ENCODE peak calls at places on chromosomes 11 and 22, in nine cellular contexts. E is heart right ventricle, J is lower lobe of right lung, G is adrenal gland, S is HCT116, L is astrocyte of the spinal cord, H is upper lobe of right lung, N is foreskin keratinocyte, C is cardiac muscle cell. D is an unnamed sample.
A peak's percentile ranks its signal among the peaks of the same experiment; 100 is the strongest.

GRCh38 chr11:81700061-81700460 is 1033.6 kb downstream of the FAM181B start:
- DNase-seq in E (no peak), J (no peak), G (no peak), S (no peak), L (no peak), H (no peak), N (no peak), C (no peak), D (no peak)

GRCh38 chr11:29260939-29261705 is 755.7 kb downstream of the KCNA4 start:
- DNase-seq in E (no peak), J (no peak), G (no peak), S (peak; percentile 76), L (peak; percentile 46), H (no peak), N (peak; percentile 90), C (no peak), D (no peak)

GRCh38 chr11:47216141-47216798 is 1.5 kb downstream of the DDB2 start:
- DNase-seq in E (peak; percentile 28), J (no peak), G (peak; percentile 78), S (peak; percentile 45), L (peak; percentile 88), H (no peak), N (peak; percentile 78), C (peak; percentile 62), D (peak; percentile 59)

GRCh38 chr11:118610220-118610772 is 2.9 kb downstream of the PHLDB1 start:
- DNase-seq in E (peak; percentile 42), J (no peak), G (peak; percentile 20), S (no peak), L (no peak), H (no peak), N (no peak), C (no peak), D (no peak)

GRCh38 chr22:42683599-42684283 is 34.5 kb upstream of the CYB5R3 start:
- DNase-seq in E (peak; percentile 74), J (no peak), G (no peak), S (no peak), L (no peak), H (no peak), N (no peak), C (no peak), D (no peak)

GRCh38 chr11:498297-499181 is 8.5 kb downstream of the RNH1 start:
- DNase-seq in E (no peak), J (no peak), G (peak; percentile 33), S (no peak), L (no peak), H (peak; percentile 64), N (no peak), C (no peak), D (no peak)

GRCh38 chr11:85699957-85700741 is 14.2 kb upstream of the CCDC89 start:
- DNase-seq in E (no peak), J (no peak), G (no peak), S (no peak), L (no peak), H (no peak), N (no peak), C (peak; percentile 8), D (no peak)

GRCh38 chr22:50622723-50623327 is 5.1 kb downstream of the ARSA start:
- DNase-seq in E (no peak), J (no peak), G (no peak), S (peak; percentile 67), L (no peak), H (no peak), N (peak; percentile 47), C (no peak), D (no peak)

GRCh38 chr11:45794169-45794568 is 10.8 kb upstream of the SLC35C1 start:
- DNase-seq in E (no peak), J (no peak), G (no peak), S (no peak), L (no peak), H (no peak), N (no peak), C (no peak), D (no peak)

DNA sequence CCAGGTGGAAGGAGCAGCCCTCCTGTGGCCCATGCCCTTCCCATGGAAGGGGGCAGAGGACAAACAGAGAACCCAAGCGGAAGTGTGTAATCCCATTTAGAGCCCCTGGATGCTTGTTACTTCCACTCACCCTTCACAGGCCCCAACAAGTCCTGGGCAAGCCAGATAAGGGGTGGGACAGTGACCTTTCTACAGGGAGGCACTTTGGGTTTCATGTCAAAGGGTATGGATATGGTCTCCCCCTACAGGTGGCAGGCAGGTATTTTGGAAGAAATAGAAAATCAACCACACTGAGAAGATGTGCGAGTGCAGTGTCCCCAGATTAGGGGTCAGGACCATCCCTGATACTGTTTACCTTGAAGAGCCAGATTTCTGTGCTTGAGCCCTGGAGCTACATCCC is 11.4 kb downstream of the MPEG1 start:
- DNase-seq in E (no peak), J (no peak), G (no peak), S (no peak), L (no peak), H (no peak), N (no peak), C (no peak), D (no peak)
- TF ChIP-seq CTCF in E (no peak), J (peak; percentile 30), G (no peak), S (peak; percentile 21), L (peak; percentile 4), H (peak; percentile 15), N (peak; percentile 50), C (peak; percentile 23), D (peak; percentile 11)

DNA sequence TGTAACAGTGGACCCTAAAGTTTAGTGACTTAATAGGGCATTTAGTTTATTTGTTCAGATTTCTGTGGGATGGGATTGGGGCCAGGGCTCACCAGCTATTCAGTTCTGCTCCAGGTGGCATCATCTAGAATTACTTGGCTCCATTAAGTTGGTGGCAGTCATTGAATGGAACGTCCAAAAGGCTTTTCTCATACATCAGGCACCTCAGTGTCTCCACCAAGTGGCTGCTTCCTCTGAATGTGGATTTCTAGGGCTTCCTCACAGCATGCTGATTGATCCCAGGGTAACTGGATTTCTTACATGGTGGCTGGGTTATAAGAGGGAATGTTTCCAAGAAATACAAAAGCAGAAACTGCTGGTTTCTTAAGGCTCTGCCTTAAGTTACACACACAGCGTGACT is 34.7 kb downstream of the USP47 start:
- DNase-seq in E (no peak), J (no peak), G (no peak), S (peak; percentile 41), L (no peak), H (no peak), N (no peak), C (no peak), D (no peak)
- TF ChIP-seq CTCF in E (peak; percentile 16), J (no peak), G (no peak), S (peak; percentile 35), L (peak; percentile 37), H (no peak), N (peak; percentile 54), C (peak; percentile 28), D (peak; percentile 6)

GRCh38 chr11:12016246-12016645 is 7.8 kb upstream of the DKK3 start:
- DNase-seq in E (no peak), J (no peak), G (no peak), S (no peak), L (no peak), H (no peak), N (no peak), C (no peak), D (no peak)
- TF ChIP-seq CTCF in E (peak; percentile 6), J (no peak), G (no peak), S (no peak), L (peak; percentile 30), H (no peak), N (no peak), C (no peak), D (peak; percentile 11)

GRCh38 chr22:35037089-35037488 is 28.9 kb upstream of the ISX start:
- DNase-seq in E (no peak), J (no peak), G (no peak), S (no peak), L (no peak), H (no peak), N (no peak), C (peak; percentile 27), D (no peak)
- TF ChIP-seq CTCF in E (no peak), J (no peak), G (no peak), S (no peak), L (peak; percentile 9), H (no peak), N (peak; percentile 32), C (no peak), D (peak; percentile 21)

GRCh38 chr11:66258473-66258893 is 10.0 kb upstream of the RAB1B start:
- DNase-seq in E (no peak), J (no peak), G (no peak), S (no peak), L (no peak), H (no peak), N (no peak), C (no peak), D (no peak)
- TF ChIP-seq CTCF in E (peak; percentile 15), J (peak; percentile 7), G (no peak), S (no peak), L (no peak), H (no peak), N (no peak), C (no peak), D (no peak)

DNA sequence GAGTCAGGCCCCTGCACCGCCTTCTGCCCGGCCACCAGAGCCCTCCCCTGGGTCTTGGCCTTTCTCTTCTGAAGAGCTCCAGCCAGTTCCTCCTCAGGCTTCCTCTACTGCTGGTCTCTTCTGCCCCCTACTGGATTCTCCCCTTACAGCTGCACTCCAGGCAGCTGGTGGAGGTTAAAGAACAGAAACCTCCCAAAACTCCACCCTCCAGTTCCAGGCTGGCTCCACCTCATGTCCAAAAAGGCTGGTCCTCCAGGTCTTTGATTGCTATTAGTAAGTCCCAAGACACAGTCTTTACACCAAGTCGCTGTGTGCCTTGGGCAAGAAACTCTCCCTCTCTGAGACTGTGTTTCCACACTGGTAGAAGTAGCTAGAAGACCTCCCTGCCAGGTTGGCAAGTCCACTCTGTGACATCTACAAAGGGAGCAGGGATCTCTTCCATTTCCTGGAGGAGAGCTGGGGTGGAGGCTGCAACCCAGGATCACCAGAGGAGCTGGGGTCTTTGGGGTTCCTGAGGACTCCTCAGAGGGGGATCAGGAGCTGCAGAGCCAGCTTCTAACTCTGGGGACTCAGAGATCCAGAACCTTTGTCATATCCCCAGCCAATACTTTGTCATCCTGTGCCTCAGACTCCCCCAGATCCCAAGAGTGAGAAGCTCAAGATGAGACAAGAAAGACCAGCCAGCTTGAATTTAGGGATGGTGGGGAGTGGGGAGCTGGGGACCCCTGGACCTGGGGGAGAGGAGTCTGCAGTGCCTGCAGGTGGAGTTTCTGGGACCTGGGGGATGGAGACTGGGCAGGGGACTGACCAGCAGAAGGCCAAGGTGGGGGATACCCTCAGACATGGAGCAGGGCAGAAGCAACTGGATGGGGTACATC is 3.4 kb upstream of the IGLL5 start:
- DNase-seq in E (peak; percentile 64), J (no peak), G (peak; percentile 70), S (peak; percentile 66), L (peak; percentile 13), H (no peak), N (peak; percentile 11), C (no peak), D (no peak)
- TF ChIP-seq CTCF in E (peak; percentile 72), J (peak; percentile 62), G (peak; percentile 68), S (peak; percentile 82), L (peak; percentile 59), H (peak; percentile 60), N (peak; percentile 75), C (peak; percentile 84), D (peak; percentile 57)

D was measured in BJ.